ENCODE peak calls at places on chromosome 22, in ten cellular contexts. One of them, this sample, is unnamed.

GRCh38 chr22:50489363-50490243 is 2.9 kb downstream of the MIOX start:
- DNase-seq in mucosa of descending colon: peak
- DNase-seq in transverse colon: no peak
- DNase-seq in heart left ventricle: no peak
- DNase-seq in neural crest cell: no peak
- DNase-seq in kidney: peak
- DNase-seq in upper lobe of left lung: peak
- DNase-seq in progenitor cell of endocrine pancreas: no peak
- DNase-seq in brain microvascular endothelial cell: no peak
- DNase-seq in fibroblast of lung: no peak
- DNase-seq in this sample: no peak

GRCh38 chr22:50012201-50013181 is at the start of gene IL17REL:
- DNase-seq in mucosa of descending colon: no peak
- DNase-seq in transverse colon: peak
- DNase-seq in heart left ventricle: peak
- DNase-seq in neural crest cell: no peak
- DNase-seq in kidney: no peak
- DNase-seq in upper lobe of left lung: peak
- DNase-seq in progenitor cell of endocrine pancreas: no peak
- DNase-seq in brain microvascular endothelial cell: no peak
- DNase-seq in fibroblast of lung: peak
- DNase-seq in this sample: no peak

GRCh38 chr22:50304528-50305392 is 2.7 kb downstream of the PLXNB2 start:
- DNase-seq in mucosa of descending colon: peak
- DNase-seq in transverse colon: peak
- DNase-seq in heart left ventricle: no peak
- DNase-seq in neural crest cell: no peak
- DNase-seq in kidney: no peak
- DNase-seq in upper lobe of left lung: peak
- DNase-seq in progenitor cell of endocrine pancreas: no peak
- DNase-seq in brain microvascular endothelial cell: no peak
- DNase-seq in fibroblast of lung: peak
- DNase-seq in this sample: peak

GRCh38 chr22:45007247-45007945 is 2.4 kb downstream of the PHF21B start:
- DNase-seq in mucosa of descending colon: no peak
- DNase-seq in transverse colon: no peak
- DNase-seq in heart left ventricle: no peak
- DNase-seq in neural crest cell: peak
- DNase-seq in kidney: peak
- DNase-seq in upper lobe of left lung: peak
- DNase-seq in progenitor cell of endocrine pancreas: peak
- DNase-seq in brain microvascular endothelial cell: peak
- DNase-seq in fibroblast of lung: peak
- DNase-seq in this sample: peak

GRCh38 chr22:40714514-40714966 is 35.3 kb downstream of the MCHR1 start:
- DNase-seq in mucosa of descending colon: no peak
- DNase-seq in transverse colon: no peak
- DNase-seq in heart left ventricle: no peak
- DNase-seq in neural crest cell: peak
- DNase-seq in kidney: no peak
- DNase-seq in upper lobe of left lung: no peak
- DNase-seq in progenitor cell of endocrine pancreas: no peak
- DNase-seq in brain microvascular endothelial cell: peak
- DNase-seq in fibroblast of lung: peak
- DNase-seq in this sample: peak

GRCh38 chr22:50048836-50049235 is 9.3 kb downstream of the TTLL8 start:
- DNase-seq in mucosa of descending colon: peak
- DNase-seq in transverse colon: no peak
- DNase-seq in heart left ventricle: no peak
- DNase-seq in neural crest cell: no peak
- DNase-seq in kidney: peak
- DNase-seq in upper lobe of left lung: peak
- DNase-seq in progenitor cell of endocrine pancreas: no peak
- DNase-seq in brain microvascular endothelial cell: no peak
- DNase-seq in fibroblast of lung: no peak
- DNase-seq in this sample: no peak

GRCh38 chr22:43869799-43870198 is 7.5 kb upstream of the SULT4A1 start:
- DNase-seq in mucosa of descending colon: no peak
- DNase-seq in transverse colon: no peak
- DNase-seq in heart left ventricle: no peak
- DNase-seq in neural crest cell: no peak
- DNase-seq in kidney: no peak
- DNase-seq in upper lobe of left lung: no peak
- DNase-seq in progenitor cell of endocrine pancreas: no peak
- DNase-seq in brain microvascular endothelial cell: no peak
- DNase-seq in fibroblast of lung: no peak
- DNase-seq in this sample: no peak

GRCh38 chr22:24812950-24813349 is 6.9 kb downstream of the SGSM1 start:
- DNase-seq in mucosa of descending colon: no peak
- DNase-seq in transverse colon: no peak
- DNase-seq in heart left ventricle: no peak
- DNase-seq in neural crest cell: no peak
- DNase-seq in kidney: no peak
- DNase-seq in upper lobe of left lung: no peak
- DNase-seq in progenitor cell of endocrine pancreas: no peak
- DNase-seq in brain microvascular endothelial cell: no peak
- DNase-seq in fibroblast of lung: no peak
- DNase-seq in this sample: no peak

GRCh38 chr22:25853501-25853900 is 111.5 kb downstream of the MYO18B start:
- DNase-seq in mucosa of descending colon: no peak
- DNase-seq in transverse colon: no peak
- DNase-seq in heart left ventricle: no peak
- DNase-seq in neural crest cell: no peak
- DNase-seq in kidney: no peak
- DNase-seq in upper lobe of left lung: no peak
- DNase-seq in progenitor cell of endocrine pancreas: no peak
- DNase-seq in brain microvascular endothelial cell: no peak
- DNase-seq in fibroblast of lung: no peak
- DNase-seq in this sample: no peak

GRCh38 chr22:50293441-50294318 is 13.8 kb downstream of the PLXNB2 start:
- DNase-seq in mucosa of descending colon: peak
- DNase-seq in transverse colon: peak
- DNase-seq in heart left ventricle: no peak
- DNase-seq in neural crest cell: no peak
- DNase-seq in kidney: peak
- DNase-seq in upper lobe of left lung: peak
- DNase-seq in progenitor cell of endocrine pancreas: peak
- DNase-seq in brain microvascular endothelial cell: peak
- DNase-seq in fibroblast of lung: peak
- DNase-seq in this sample: peak

GRCh38 chr22:42443240-42444059 is 11.2 kb upstream of the NFAM1 start:
- DNase-seq in mucosa of descending colon: no peak
- DNase-seq in transverse colon: no peak
- DNase-seq in heart left ventricle: no peak
- DNase-seq in neural crest cell: no peak
- DNase-seq in kidney: no peak
- DNase-seq in upper lobe of left lung: no peak
- DNase-seq in progenitor cell of endocrine pancreas: no peak
- DNase-seq in brain microvascular endothelial cell: no peak
- DNase-seq in fibroblast of lung: no peak
- DNase-seq in this sample: no peak

GRCh38 chr22:48905206-48905975 is 922.3 kb downstream of the BRD1 start:
- DNase-seq in mucosa of descending colon: no peak
- DNase-seq in transverse colon: no peak
- DNase-seq in heart left ventricle: peak
- DNase-seq in neural crest cell: no peak
- DNase-seq in kidney: no peak
- DNase-seq in upper lobe of left lung: no peak
- DNase-seq in progenitor cell of endocrine pancreas: no peak
- DNase-seq in brain microvascular endothelial cell: no peak
- DNase-seq in fibroblast of lung: no peak
- DNase-seq in this sample: no peak

GRCh38 chr22:41987276-41987675 is 11.3 kb upstream of the WBP2NL start:
- DNase-seq in mucosa of descending colon: no peak
- DNase-seq in transverse colon: no peak
- DNase-seq in heart left ventricle: no peak
- DNase-seq in neural crest cell: no peak
- DNase-seq in kidney: no peak
- DNase-seq in upper lobe of left lung: no peak
- DNase-seq in progenitor cell of endocrine pancreas: no peak
- DNase-seq in brain microvascular endothelial cell: no peak
- DNase-seq in fibroblast of lung: no peak
- DNase-seq in this sample: no peak

GRCh38 chr22:48581821-48582469 is 1245.7 kb downstream of the BRD1 start:
- DNase-seq in mucosa of descending colon: no peak
- DNase-seq in transverse colon: no peak
- DNase-seq in heart left ventricle: peak
- DNase-seq in neural crest cell: no peak
- DNase-seq in kidney: peak
- DNase-seq in upper lobe of left lung: no peak
- DNase-seq in progenitor cell of endocrine pancreas: no peak
- DNase-seq in brain microvascular endothelial cell: no peak
- DNase-seq in fibroblast of lung: no peak
- DNase-seq in this sample: no peak

GRCh38 chr22:18024276-18024939 is at the start of gene MICAL3:
- DNase-seq in mucosa of descending colon: peak
- DNase-seq in transverse colon: peak
- DNase-seq in heart left ventricle: peak
- DNase-seq in neural crest cell: peak
- DNase-seq in kidney: peak
- DNase-seq in upper lobe of left lung: peak
- DNase-seq in progenitor cell of endocrine pancreas: peak
- DNase-seq in brain microvascular endothelial cell: no peak
- DNase-seq in fibroblast of lung: peak
- DNase-seq in this sample: peak

GRCh38 chr22:25202290-25202921 is 2.7 kb downstream of the CRYBB3 start:
- DNase-seq in mucosa of descending colon: no peak
- DNase-seq in transverse colon: peak
- DNase-seq in heart left ventricle: no peak
- DNase-seq in neural crest cell: peak
- DNase-seq in kidney: no peak
- DNase-seq in upper lobe of left lung: no peak
- DNase-seq in progenitor cell of endocrine pancreas: peak
- DNase-seq in brain microvascular endothelial cell: peak
- DNase-seq in fibroblast of lung: peak
- DNase-seq in this sample: peak

GRCh38 chr22:43481528-43482309 is 69.9 kb downstream of the MPPED1 start:
- DNase-seq in mucosa of descending colon: no peak
- DNase-seq in transverse colon: no peak
- DNase-seq in heart left ventricle: no peak
- DNase-seq in neural crest cell: no peak
- DNase-seq in kidney: peak
- DNase-seq in upper lobe of left lung: no peak
- DNase-seq in progenitor cell of endocrine pancreas: no peak
- DNase-seq in brain microvascular endothelial cell: no peak
- DNase-seq in fibroblast of lung: no peak
- DNase-seq in this sample: no peak

GRCh38 chr22:44918925-44919392 is 90.8 kb downstream of the PHF21B start:
- DNase-seq in mucosa of descending colon: no peak
- DNase-seq in transverse colon: no peak
- DNase-seq in heart left ventricle: no peak
- DNase-seq in neural crest cell: no peak
- DNase-seq in kidney: peak
- DNase-seq in upper lobe of left lung: no peak
- DNase-seq in progenitor cell of endocrine pancreas: no peak
- DNase-seq in brain microvascular endothelial cell: no peak
- DNase-seq in fibroblast of lung: no peak
- DNase-seq in this sample: no peak

DNA sequence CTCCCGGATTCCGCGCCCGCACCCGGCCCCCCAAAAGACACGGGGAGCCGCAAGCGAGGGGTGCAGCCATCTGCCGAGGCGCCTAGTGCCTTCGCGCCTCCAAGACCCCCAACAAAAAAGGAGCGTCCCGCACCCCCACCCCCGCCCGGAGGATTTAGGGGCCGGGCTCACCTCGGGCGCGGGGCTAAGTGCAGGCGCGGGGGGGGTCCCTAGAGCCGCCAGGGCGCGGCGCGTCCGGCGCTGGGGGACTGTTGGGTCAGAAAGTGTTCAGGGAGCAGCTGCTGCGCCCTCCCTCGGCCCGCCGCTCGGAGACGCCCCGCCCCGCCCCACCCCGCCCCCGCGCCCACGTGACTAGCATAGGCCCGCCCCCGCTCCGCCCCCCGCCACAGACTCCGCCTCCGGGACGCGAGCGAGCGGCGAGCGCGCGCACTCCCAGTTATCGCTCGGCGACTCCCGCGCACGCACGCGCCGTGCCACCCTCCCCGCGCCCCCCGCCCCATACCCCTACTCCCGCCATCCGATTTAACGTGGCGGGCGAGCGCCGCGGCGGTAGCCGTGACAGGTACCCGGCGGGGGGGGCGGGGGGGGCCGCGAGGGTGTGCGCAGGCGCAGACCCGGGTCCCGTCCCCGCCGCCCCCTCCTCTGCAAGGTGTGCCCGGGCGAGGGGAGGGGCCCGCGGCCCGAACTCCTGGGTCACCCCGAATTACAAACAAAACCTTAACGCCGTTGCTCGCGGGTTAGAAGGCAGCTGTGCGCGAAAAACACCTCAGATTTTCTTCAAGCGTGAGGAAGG is 56.2 kb downstream of the KCNJ4 start:
- DNase-seq in mucosa of descending colon: peak
- DNase-seq in transverse colon: peak
- DNase-seq in heart left ventricle: peak
- DNase-seq in neural crest cell: peak
- DNase-seq in kidney: peak
- DNase-seq in upper lobe of left lung: peak
- DNase-seq in progenitor cell of endocrine pancreas: peak
- DNase-seq in brain microvascular endothelial cell: peak
- DNase-seq in fibroblast of lung: peak
- DNase-seq in this sample: peak
- TF ChIP-seq CTCF in mucosa of descending colon: no peak
- TF ChIP-seq CTCF in transverse colon: no peak
- TF ChIP-seq CTCF in heart left ventricle: no peak
- TF ChIP-seq CTCF in neural crest cell: no peak
- TF ChIP-seq CTCF in kidney: no peak
- TF ChIP-seq CTCF in upper lobe of left lung: no peak
- TF ChIP-seq CTCF in progenitor cell of endocrine pancreas: no peak
- TF ChIP-seq CTCF in brain microvascular endothelial cell: no peak
- TF ChIP-seq CTCF in fibroblast of lung: no peak
- TF ChIP-seq CTCF in this sample: no peak

GRCh38 chr22:29112102-29112501 is 39.3 kb downstream of the KREMEN1 start:
- DNase-seq in mucosa of descending colon: no peak
- DNase-seq in transverse colon: no peak
- DNase-seq in heart left ventricle: no peak
- DNase-seq in neural crest cell: no peak
- DNase-seq in kidney: no peak
- DNase-seq in upper lobe of left lung: no peak
- DNase-seq in progenitor cell of endocrine pancreas: no peak
- DNase-seq in brain microvascular endothelial cell: no peak
- DNase-seq in fibroblast of lung: no peak
- DNase-seq in this sample: no peak
- TF ChIP-seq CTCF in mucosa of descending colon: no peak
- TF ChIP-seq CTCF in transverse colon: no peak
- TF ChIP-seq CTCF in heart left ventricle: no peak
- TF ChIP-seq CTCF in neural crest cell: no peak
- TF ChIP-seq CTCF in kidney: no peak
- TF ChIP-seq CTCF in upper lobe of left lung: no peak
- TF ChIP-seq CTCF in progenitor cell of endocrine pancreas: no peak
- TF ChIP-seq CTCF in brain microvascular endothelial cell: no peak
- TF ChIP-seq CTCF in fibroblast of lung: no peak
- TF ChIP-seq CTCF in this sample: no peak

GRCh38 chr22:23750744-23751440 is at the start of gene ZNF70:
- DNase-seq in mucosa of descending colon: peak
- DNase-seq in transverse colon: peak
- DNase-seq in heart left ventricle: peak
- DNase-seq in neural crest cell: peak
- DNase-seq in kidney: peak
- DNase-seq in upper lobe of left lung: peak
- DNase-seq in progenitor cell of endocrine pancreas: peak
- DNase-seq in brain microvascular endothelial cell: peak
- DNase-seq in fibroblast of lung: peak
- DNase-seq in this sample: peak
- TF ChIP-seq CTCF in mucosa of descending colon: no peak
- TF ChIP-seq CTCF in transverse colon: peak
- TF ChIP-seq CTCF in heart left ventricle: no peak
- TF ChIP-seq CTCF in neural crest cell: peak
- TF ChIP-seq CTCF in kidney: no peak
- TF ChIP-seq CTCF in upper lobe of left lung: no peak
- TF ChIP-seq CTCF in progenitor cell of endocrine pancreas: peak
- TF ChIP-seq CTCF in brain microvascular endothelial cell: peak
- TF ChIP-seq CTCF in fibroblast of lung: no peak
- TF ChIP-seq CTCF in this sample: no peak

GRCh38 chr22:36528795-36529718 is at the start of gene EIF3D:
- DNase-seq in mucosa of descending colon: peak
- DNase-seq in transverse colon: peak
- DNase-seq in heart left ventricle: peak
- DNase-seq in neural crest cell: peak
- DNase-seq in kidney: peak
- DNase-seq in upper lobe of left lung: peak
- DNase-seq in progenitor cell of endocrine pancreas: peak
- DNase-seq in brain microvascular endothelial cell: peak
- DNase-seq in fibroblast of lung: peak
- DNase-seq in this sample: peak
- TF ChIP-seq CTCF in mucosa of descending colon: no peak
- TF ChIP-seq CTCF in transverse colon: no peak
- TF ChIP-seq CTCF in heart left ventricle: no peak
- TF ChIP-seq CTCF in neural crest cell: no peak
- TF ChIP-seq CTCF in kidney: no peak
- TF ChIP-seq CTCF in upper lobe of left lung: no peak
- TF ChIP-seq CTCF in progenitor cell of endocrine pancreas: no peak
- TF ChIP-seq CTCF in brain microvascular endothelial cell: peak
- TF ChIP-seq CTCF in fibroblast of lung: no peak
- TF ChIP-seq CTCF in this sample: no peak